ENCODE peak calls at places on chromosomes 12 and 14, in four cellular contexts. M, T, S and Y are unnamed samples.
A peak's percentile ranks its signal among the peaks of the same experiment; 100 is the strongest.

GRCh38 chr12:53997324-53998173 is 2.4 kb upstream of the HOXC9 start:
- DNase-seq in S (no peak), T (no peak), M (no peak), Y (no peak)

GRCh38 chr14:46405095-46405494 is 246.5 kb downstream of the RPL10L start:
- DNase-seq in S (no peak), M (no peak), T (no peak), Y (no peak)

GRCh38 chr14:89027097-89027740 is 202.8 kb downstream of the TTC8 start:
- DNase-seq in T (no peak), S (peak; percentile 76), M (peak; percentile 78), Y (no peak)

GRCh38 chr14:52906141-52906601 is 44.7 kb downstream of the FERMT2 start:
- DNase-seq in T (no peak), S (no peak), M (no peak), Y (no peak)

GRCh38 chr12:14923944-14924343 is 14.4 kb downstream of the ERP27 start:
- DNase-seq in M (no peak), T (no peak), S (no peak), Y (no peak)

GRCh38 chr12:31736472-31736871 is 7.7 kb upstream of the AMN1 start:
- DNase-seq in M (no peak), S (no peak), T (no peak), Y (no peak)

GRCh38 chr12:120339256-120339655 is 11.7 kb upstream of the PLA2G1B start:
- DNase-seq in S (no peak), M (no peak), T (no peak), Y (no peak)

GRCh38 chr12:127052491-127053232 is 1214.3 kb upstream of the TMEM132C start:
- DNase-seq in M (peak; percentile 54), S (no peak), T (no peak), Y (no peak)

GRCh38 chr12:10392394-10392930 is 2.6 kb upstream of the KLRK1 start:
- DNase-seq in S (no peak), M (no peak), T (no peak), Y (peak; percentile 77)

GRCh38 chr12:122852336-122853275 is 17.3 kb downstream of the HIP1R start:
- DNase-seq in S (no peak), T (no peak), M (no peak), Y (no peak)

GRCh38 chr14:69657961-69658360 is 46.6 kb downstream of the SUSD6 start:
- DNase-seq in T (no peak), M (peak; percentile 27), S (no peak), Y (no peak)

GRCh38 chr14:64137657-64138290 is 156.4 kb downstream of the ESR2 start:
- DNase-seq in T (no peak), S (no peak), M (peak; percentile 14), Y (no peak)

GRCh38 chr14:51219473-51220448 is 20.3 kb upstream of the TMX1 start:
- DNase-seq in M (peak; percentile 83), S (no peak), T (no peak), Y (no peak)

GRCh38 chr12:115922952-115923564 is 354.4 kb downstream of the MED13L start:
- DNase-seq in S (peak; percentile 30), M (peak; percentile 44), T (no peak), Y (no peak)

GRCh38 chr12:14605401-14605989 is 37.8 kb upstream of the PLBD1 start:
- DNase-seq in S (no peak), M (no peak), T (no peak), Y (no peak)

GRCh38 chr14:104705340-104706047 is 16.1 kb downstream of the INF2 start:
- DNase-seq in M (no peak), T (no peak), S (no peak), Y (no peak)

GRCh38 chr12:53231859-53232640 is at the start of gene RARG:
- DNase-seq in T (no peak), M (no peak), S (no peak), Y (no peak)

GRCh38 chr12:59155448-59155847 is 235.1 kb upstream of the LRIG3 start:
- DNase-seq in T (no peak), M (no peak), S (no peak), Y (no peak)

GRCh38 chr12:109112720-109113465 is 3.5 kb upstream of the ACACB start:
- DNase-seq in S (no peak), M (no peak), T (no peak), Y (no peak)

GRCh38 chr12:94092516-94093241 is 55.7 kb upstream of the PLXNC1 start:
- DNase-seq in M (no peak), T (no peak), S (no peak), Y (no peak)

GRCh38 chr12:93153321-93153720 is 224.2 kb upstream of the EEA1 start:
- DNase-seq in S (no peak), T (no peak), M (no peak), Y (no peak)

GRCh38 chr12:108888031-108888430 is 8.1 kb downstream of the DAO start:
- DNase-seq in S (no peak), T (no peak), M (no peak), Y (no peak)

GRCh38 chr12:109863961-109864712 is 16.2 kb downstream of the GLTP start:
- DNase-seq in M (no peak), T (no peak), S (peak; percentile 83), Y (no peak)

GRCh38 chr12:42789808-42790760 is 200.5 kb upstream of the PRICKLE1 start:
- DNase-seq in T (no peak), S (no peak), M (no peak), Y (no peak)

GRCh38 chr14:86464386-86464785 is 934.4 kb downstream of the FLRT2 start:
- DNase-seq in S (no peak), T (no peak), M (no peak), Y (no peak)